ENCODE peak calls at places on chromosomes 12 and 14, in seven cellular contexts. H is HepG2, N is H1, X is GM12891, Y is K562, V is SK-N-SH, O is GM12878. G is an unnamed sample.

GRCh38 chr12:106773945-106774807 is at the start of gene RIC8B:
- DNase-seq in O (peak), N (peak), V (peak), X (peak), Y (peak), H (peak), G (peak)

GRCh38 chr14:77458249-77458950 is 507 bp downstream of the AHSA1 start:
- DNase-seq in N (no peak), Y (peak), V (peak), O (no peak), X (no peak), H (peak), G (no peak)

GRCh38 chr14:36493761-36494160 is 26.3 kb downstream of the NKX2-1 start:
- DNase-seq in Y (no peak), N (no peak), X (no peak), O (no peak), H (no peak), V (no peak), G (no peak)

GRCh38 chr14:65187421-65188049 is 85.2 kb upstream of the MAX start:
- DNase-seq in N (peak), O (no peak), H (no peak), X (no peak), V (no peak), Y (no peak), G (no peak)

GRCh38 chr12:1474567-1475153 is 119.7 kb downstream of the FBXL14 start:
- DNase-seq in X (no peak), N (peak), V (peak), Y (no peak), H (no peak), O (no peak), G (no peak)

GRCh38 chr14:75514673-75515630 is 7.3 kb upstream of the BATF start:
- DNase-seq in O (peak), V (no peak), X (no peak), Y (peak), H (no peak), N (no peak), G (no peak)

GRCh38 chr12:122836027-122836921 is 1.0 kb downstream of the HIP1R start:
- DNase-seq in O (peak), V (peak), X (peak), H (peak), Y (peak), N (no peak), G (peak)

GRCh38 chr14:55249423-55249822 is 21.8 kb upstream of the FBXO34 start:
- DNase-seq in N (no peak), O (no peak), V (no peak), H (no peak), Y (no peak), X (no peak), G (no peak)

GRCh38 chr12:90163975-90164374 is 455.3 kb upstream of the ATP2B1 start:
- DNase-seq in N (no peak), H (no peak), O (no peak), Y (no peak), X (no peak), V (no peak), G (no peak)

GRCh38 chr12:52380271-52380694 is 5.2 kb downstream of the KRT84 start:
- DNase-seq in X (no peak), N (no peak), H (no peak), V (peak), Y (peak), O (no peak), G (no peak)

GRCh38 chr12:12979731-12980259 is 20.3 kb downstream of the HEBP1 start:
- DNase-seq in N (no peak), H (no peak), X (no peak), O (no peak), Y (no peak), V (no peak), G (no peak)

GRCh38 chr14:92093320-92093719 is 13.1 kb downstream of the ATXN3 start:
- DNase-seq in X (no peak), N (no peak), V (peak), Y (no peak), O (no peak), H (no peak), G (no peak)

GRCh38 chr12:5953835-5954586 is 9.0 kb upstream of the ANO2 start:
- DNase-seq in Y (no peak), V (no peak), X (no peak), O (no peak), N (no peak), H (no peak), G (no peak)

GRCh38 chr12:80864046-80864735 is 73.5 kb downstream of the LIN7A start:
- DNase-seq in O (no peak), Y (no peak), V (no peak), N (no peak), X (no peak), H (no peak), G (no peak)

GRCh38 chr12:91685917-91686316 is 459.7 kb downstream of the BTG1 start:
- DNase-seq in Y (no peak), H (no peak), V (no peak), X (no peak), O (no peak), N (no peak), G (no peak)

GRCh38 chr12:121769831-121770301 is 23.6 kb downstream of the RHOF start:
- DNase-seq in O (no peak), Y (peak), X (no peak), H (peak), N (no peak), V (no peak), G (no peak)

GRCh38 chr12:108731866-108732461 is 646 bp upstream of the CORO1C start:
- DNase-seq in Y (peak), H (peak), N (peak), O (peak), V (peak), X (peak), G (peak)

GRCh38 chr12:26121323-26121740 is 3.5 kb downstream of the BHLHE41 start:
- DNase-seq in Y (no peak), H (no peak), V (no peak), X (no peak), O (no peak), N (no peak), G (no peak)

GRCh38 chr12:80763874-80764273 is 47.2 kb downstream of the MYF5 start:
- DNase-seq in Y (peak), V (peak), O (no peak), X (no peak), N (no peak), H (peak), G (no peak)

GRCh38 chr12:120678572-120678971 is 8.4 kb upstream of the MLEC start:
- DNase-seq in H (no peak), N (no peak), X (no peak), V (no peak), O (no peak), Y (no peak), G (no peak)

GRCh38 chr14:74034572-74034971 is 15.4 kb downstream of the BBOF1 start:
- DNase-seq in O (no peak), V (no peak), H (no peak), N (no peak), X (no peak), Y (no peak), G (no peak)

GRCh38 chr14:103949386-103949785 is 7.1 kb upstream of the RD3L start:
- DNase-seq in O (no peak), V (no peak), H (no peak), Y (no peak), X (no peak), N (no peak), G (no peak)

GRCh38 chr12:129659927-129660326 is 243.9 kb downstream of the TMEM132D start:
- DNase-seq in O (no peak), H (no peak), N (no peak), X (no peak), V (no peak), Y (peak), G (no peak)

GRCh38 chr12:53220857-53221202 is 11.2 kb downstream of the RARG start:
- DNase-seq in V (peak), O (peak), H (peak), N (no peak), Y (peak), X (peak), G (peak)

GRCh38 chr12:25797949-25798348 is 160.5 kb upstream of the RASSF8 start:
- DNase-seq in Y (no peak), V (no peak), H (no peak), X (no peak), O (no peak), N (no peak), G (no peak)

GRCh38 chr14:51394804-51395203 is 154.8 kb downstream of the TMX1 start:
- DNase-seq in V (no peak), X (no peak), H (no peak), O (no peak), N (no peak), Y (no peak), G (no peak)

GRCh38 chr12:123363743-123364531 is 710 bp downstream of the SBNO1 start:
- DNase-seq in X (no peak), Y (peak), N (no peak), V (peak), H (peak), O (no peak), G (peak)

GRCh38 chr14:60276347-60276746 is 27.3 kb downstream of the PPM1A start:
- DNase-seq in N (no peak), O (no peak), H (no peak), V (no peak), X (no peak), Y (no peak), G (no peak)

GRCh38 chr12:75564398-75564797 is 53.0 kb upstream of the KRR1 start:
- DNase-seq in O (no peak), Y (no peak), V (no peak), X (no peak), N (no peak), H (no peak), G (no peak)

GRCh38 chr12:3342051-3342450 is 149.0 kb upstream of the PRMT8 start:
- DNase-seq in Y (peak), H (no peak), X (no peak), N (peak), V (peak), O (no peak), G (no peak)

GRCh38 chr12:42091769-42092168 is 52.9 kb downstream of the GXYLT1 start:
- DNase-seq in N (no peak), O (no peak), H (no peak), V (no peak), X (no peak), Y (no peak), G (no peak)

GRCh38 chr14:20632831-20633771 is 8.4 kb downstream of the OR6S1 start:
- DNase-seq in O (peak), Y (peak), H (peak), N (peak), V (peak), X (peak), G (no peak)

GRCh38 chr12:88111074-88111652 is 30.7 kb downstream of the CEP290 start:
- DNase-seq in O (peak), V (peak), N (no peak), Y (peak), H (peak), X (no peak), G (no peak)

GRCh38 chr12:48812389-48812788 is 5.9 kb upstream of the CACNB3 start:
- DNase-seq in V (no peak), X (no peak), O (no peak), H (no peak), Y (no peak), N (no peak), G (no peak)

GRCh38 chr12:48815281-48816110 is 2.8 kb upstream of the CACNB3 start:
- DNase-seq in O (no peak), X (no peak), Y (peak), V (peak), N (no peak), H (peak), G (no peak)

GRCh38 chr12:48811454-48812090 is 6.7 kb upstream of the CACNB3 start:
- DNase-seq in H (no peak), V (no peak), X (no peak), Y (no peak), O (no peak), N (no peak), G (no peak)

GRCh38 chr12:48814313-48815280 is 3.7 kb upstream of the CACNB3 start:
- DNase-seq in V (peak), O (peak), X (peak), N (no peak), Y (peak), H (peak), G (peak)

GRCh38 chr12:48813464-48814312 is 4.6 kb upstream of the CACNB3 start:
- DNase-seq in V (no peak), Y (no peak), O (no peak), H (no peak), N (no peak), X (no peak), G (no peak)
- TF ChIP-seq TAF1 in V (no peak), Y (no peak), O (no peak), H (no peak), N (no peak), X (no peak), G (no peak)

DNA sequence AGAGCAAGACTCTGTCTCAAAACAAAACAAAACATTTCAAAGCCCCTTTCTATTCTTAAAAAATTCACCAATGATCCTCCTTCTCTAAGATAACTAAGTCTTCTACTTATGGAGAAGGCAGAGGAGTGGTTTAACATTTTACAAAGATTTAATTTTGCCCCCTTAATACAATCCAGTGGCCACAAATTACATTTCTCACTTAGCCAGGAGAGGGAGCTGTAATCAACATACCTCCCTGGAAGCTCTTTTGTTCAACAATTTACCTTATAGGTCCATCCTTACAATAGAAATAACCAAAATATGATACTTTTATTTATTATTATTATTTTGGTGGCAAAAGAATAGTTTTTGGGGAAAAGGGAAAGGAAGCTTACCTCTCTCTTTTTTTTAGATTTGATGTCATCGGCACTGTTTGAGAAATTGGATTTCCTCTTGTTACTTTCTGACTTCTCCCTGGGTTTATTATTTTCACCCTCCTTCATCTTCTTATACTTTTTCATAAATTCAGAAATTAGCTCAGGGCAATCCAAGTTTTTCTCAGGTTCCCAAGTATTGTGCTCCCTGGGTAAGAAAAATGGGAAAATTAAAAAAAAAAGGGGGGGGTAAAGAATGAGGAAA is 28.1 kb downstream of the CBX5 start:
- DNase-seq in N (no peak), X (peak), O (no peak), Y (peak), V (peak), H (peak), G (no peak)
- TF ChIP-seq TAF1 in N (no peak), X (no peak), O (no peak), Y (no peak), V (no peak), H (no peak), G (no peak)

GRCh38 chr12:95326450-95326849 is 108.8 kb downstream of the VEZT start:
- DNase-seq in N (no peak), X (no peak), O (no peak), H (peak), V (no peak), Y (no peak), G (no peak)
- TF ChIP-seq TAF1 in N (no peak), X (no peak), O (no peak), H (no peak), V (no peak), Y (no peak), G (no peak)

GRCh38 chr12:124901003-124901402 is 13.4 kb downstream of the UBC start:
- DNase-seq in H (no peak), X (no peak), Y (no peak), O (no peak), N (no peak), V (no peak), G (no peak)
- TF ChIP-seq TAF1 in H (no peak), X (no peak), Y (no peak), O (no peak), N (no peak), V (no peak), G (no peak)

DNA sequence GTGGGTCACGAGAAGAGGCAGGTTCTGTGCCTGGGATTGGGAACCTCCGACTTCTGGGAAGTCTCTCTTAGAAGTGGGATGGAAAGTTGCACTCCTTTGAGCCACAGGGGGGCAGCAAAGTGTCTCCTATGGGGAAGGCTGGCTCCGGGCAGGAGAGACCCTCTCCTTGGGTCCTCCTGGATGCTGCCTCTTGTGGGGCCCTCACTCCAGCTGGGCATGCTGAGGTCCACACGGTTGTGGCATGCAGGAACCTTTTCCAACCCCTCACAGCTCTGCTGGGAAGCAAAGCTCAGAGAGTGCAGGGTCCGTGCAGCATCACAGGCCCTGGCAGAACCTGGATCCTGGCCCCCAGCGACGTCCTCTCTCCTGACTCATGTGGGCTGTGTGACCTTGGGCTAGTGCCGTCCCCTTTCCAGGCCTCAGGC is 17.4 kb downstream of the SDSL start:
- DNase-seq in Y (peak), X (no peak), V (peak), N (no peak), O (no peak), H (peak), G (no peak)
- TF ChIP-seq TAF1 in Y (no peak), X (no peak), V (no peak), N (no peak), O (no peak), H (no peak), G (no peak)

GRCh38 chr14:33700052-33700451 is 250.8 kb downstream of the EGLN3 start:
- DNase-seq in X (no peak), H (no peak), N (no peak), V (no peak), O (no peak), Y (no peak), G (no peak)
- TF ChIP-seq TAF1 in X (no peak), H (no peak), N (no peak), V (no peak), O (no peak), Y (no peak), G (no peak)

G was measured in GM12892.